ENCODE peak calls at places on chromosomes 4 and X, in five cellular contexts. M, N, Y, U and E are unnamed samples.

GRCh38 chr4:176137626-176138025 is 57.8 kb downstream of the SPATA4 start:
- DNase-seq in N (no peak), Y (no peak), U (no peak), M (no peak), E (no peak)

GRCh38 chrX:13082286-13083065 is 38.1 kb upstream of the FAM9C start:
- DNase-seq in M (no peak), N (no peak), Y (no peak), U (no peak), E (no peak)

GRCh38 chr4:8201341-8201781 is 2.3 kb downstream of the SH3TC1 start:
- DNase-seq in N (no peak), U (no peak), M (peak), Y (peak), E (no peak)

GRCh38 chr4:88938138-88938537 is 118.8 kb downstream of the FAM13A start:
- DNase-seq in N (no peak), Y (no peak), U (no peak), M (no peak), E (no peak)

GRCh38 chr4:56253631-56254241 is 133.6 kb downstream of the AASDH start:
- DNase-seq in U (no peak), M (no peak), N (no peak), Y (no peak), E (no peak)

GRCh38 chr4:95317124-95317820 is 231.5 kb downstream of the UNC5C start:
- DNase-seq in M (no peak), U (no peak), N (no peak), Y (no peak), E (no peak)

GRCh38 chr4:54277691-54278090 is 48.6 kb downstream of the PDGFRA start:
- DNase-seq in N (no peak), M (no peak), U (no peak), Y (peak), E (no peak)

GRCh38 chr4:56148428-56148827 is 199.7 kb downstream of the CEP135 start:
- DNase-seq in U (no peak), Y (no peak), M (no peak), N (no peak), E (no peak)

GRCh38 chr4:8346838-8347605 is 77.5 kb downstream of the HTRA3 start:
- DNase-seq in Y (no peak), N (no peak), U (no peak), M (peak), E (no peak)

GRCh38 chr4:88605744-88606143 is 13.5 kb downstream of the HERC3 start:
- DNase-seq in Y (no peak), N (no peak), M (peak), U (peak), E (no peak)

GRCh38 chrX:10039821-10040793 is 72.9 kb downstream of the CLDN34 start:
- DNase-seq in Y (no peak), M (no peak), N (no peak), U (no peak), E (no peak)

GRCh38 chrX:71652405-71652804 is 14.9 kb upstream of the LOC101059915 start:
- DNase-seq in U (peak), Y (no peak), M (peak), N (peak), E (peak)

GRCh38 chr4:94455081-94455480 is 3.3 kb downstream of the PDLIM5 start:
- DNase-seq in Y (no peak), U (no peak), N (no peak), M (peak), E (no peak)

GRCh38 chr4:122453384-122454000 is 3.0 kb downstream of the IL2 start:
- DNase-seq in M (no peak), N (no peak), Y (no peak), U (no peak), E (peak)

GRCh38 chr4:122456228-122457106 is at the start of gene IL2:
- DNase-seq in N (no peak), M (no peak), Y (no peak), U (peak), E (no peak)

GRCh38 chr4:122458625-122459024 is 2.1 kb upstream of the IL2 start:
- DNase-seq in N (no peak), U (peak), Y (peak), M (no peak), E (peak)
- H3K4me3 ChIP-seq in N (no peak), U (peak), Y (peak), M (no peak), E (peak)

DNA sequence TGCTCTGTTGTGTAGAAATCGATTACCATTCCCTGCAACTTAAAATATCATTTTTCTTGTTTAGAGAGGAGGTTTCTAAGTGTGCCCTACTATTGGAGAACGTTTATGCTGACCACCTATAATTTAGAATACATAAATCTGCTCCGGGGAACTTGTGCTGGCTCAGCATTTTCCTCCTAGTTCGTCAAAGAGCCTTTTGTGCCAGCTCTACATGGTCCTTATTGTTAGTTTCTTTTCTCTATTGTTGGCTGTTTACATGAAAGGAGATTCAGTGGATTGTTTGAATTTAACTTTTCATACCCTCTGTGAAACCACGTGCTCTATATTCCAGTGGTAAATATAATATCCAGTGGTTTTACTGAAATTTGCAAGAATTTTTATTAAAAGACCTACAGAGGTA is 53.4 kb upstream of the ATP8A1 start:
- DNase-seq in M (no peak), U (no peak), Y (no peak), N (no peak), E (no peak)
- H3K4me3 ChIP-seq in M (no peak), U (no peak), Y (no peak), N (no peak), E (no peak)

GRCh38 chr4:158810487-158811215 is 41.8 kb downstream of the FNIP2 start:
- DNase-seq in M (peak), N (peak), U (no peak), Y (no peak), E (no peak)

GRCh38 chr4:158812543-158812942 is 43.7 kb downstream of the FNIP2 start:
- DNase-seq in U (no peak), N (no peak), M (no peak), Y (no peak), E (no peak)

GRCh38 chr4:158812133-158812532 is 43.3 kb downstream of the FNIP2 start:
- DNase-seq in M (no peak), N (no peak), Y (no peak), U (no peak), E (no peak)

GRCh38 chr4:158811216-158811540 is 42.4 kb downstream of the FNIP2 start:
- DNase-seq in U (no peak), M (no peak), N (no peak), Y (no peak), E (no peak)

GRCh38 chr4:158811704-158812103 is 42.9 kb downstream of the FNIP2 start:
- DNase-seq in U (peak), M (peak), Y (no peak), N (no peak), E (peak)
- H3K4me3 ChIP-seq in U (no peak), M (no peak), Y (no peak), N (no peak), E (no peak)

GRCh38 chr4:105232374-105232773 is 85.7 kb downstream of the TET2 start:
- DNase-seq in U (no peak), N (no peak), Y (no peak), M (no peak), E (no peak)

GRCh38 chr4:105236917-105237311 is 90.2 kb downstream of the TET2 start:
- DNase-seq in N (no peak), M (no peak), U (no peak), Y (no peak), E (no peak)

GRCh38 chr4:105234582-105234981 is 87.9 kb downstream of the TET2 start:
- DNase-seq in N (no peak), Y (no peak), U (no peak), M (no peak), E (no peak)

GRCh38 chr4:105240037-105240436 is 93.4 kb downstream of the TET2 start:
- DNase-seq in U (no peak), Y (no peak), M (no peak), N (no peak), E (no peak)

GRCh38 chr4:105236202-105236916 is 89.7 kb downstream of the TET2 start:
- DNase-seq in M (no peak), U (no peak), N (no peak), Y (peak), E (no peak)
- H3K4me3 ChIP-seq in M (no peak), U (no peak), N (no peak), Y (no peak), E (no peak)

GRCh38 chr4:82797591-82798081 is 960 bp downstream of the SCD5 start:
- DNase-seq in Y (peak), M (peak), N (peak), U (no peak), E (no peak)

GRCh38 chr4:82799006-82799881 is 648 bp upstream of the SCD5 start:
- DNase-seq in Y (peak), U (peak), N (peak), M (peak), E (peak)

GRCh38 chr4:82798168-82799005 is at the start of gene SCD5:
- DNase-seq in M (peak), U (peak), Y (peak), N (peak), E (peak)

GRCh38 chr4:82792912-82793649 is 5.5 kb downstream of the SCD5 start:
- DNase-seq in Y (no peak), U (no peak), M (no peak), N (no peak), E (no peak)

GRCh38 chr4:82797048-82797590 is 1.5 kb downstream of the SCD5 start:
- DNase-seq in N (no peak), M (no peak), Y (no peak), U (no peak), E (no peak)
- H3K4me3 ChIP-seq in N (peak), M (peak), Y (peak), U (no peak), E (peak)